ENCODE peak calls at places on chromosomes 12 and 14, in eight cellular contexts. Q, S, M, A, R, I, Z and Y are unnamed samples.

GRCh38 chr14:102462391-102462790 is 47.2 kb downstream of the ANKRD9 start:
- DNase-seq in M (no peak), A (no peak), S (no peak), R (no peak), Z (no peak), I (no peak), Q (no peak), Y (no peak)

GRCh38 chr12:120230326-120230973 is 29.5 kb upstream of the RPLP0 start:
- DNase-seq in R (peak), S (no peak), M (peak), I (no peak), Q (no peak), A (no peak), Z (no peak), Y (peak)

GRCh38 chr12:124508323-124509096 is 58.9 kb downstream of the NCOR2 start:
- DNase-seq in A (no peak), Z (no peak), M (no peak), I (no peak), R (peak), Q (no peak), S (no peak), Y (no peak)

GRCh38 chr12:34406996-34407300 is 384.7 kb downstream of the ALG10 start:
- DNase-seq in R (no peak), Q (no peak), A (peak), I (no peak), M (peak), S (no peak), Z (no peak), Y (peak)

GRCh38 chr14:30874120-30874998 is at the start of gene COCH:
- DNase-seq in S (peak), Q (peak), M (peak), I (peak), R (no peak), Z (no peak), A (peak), Y (no peak)

GRCh38 chr14:59394268-59394667 is 70.9 kb downstream of the GPR135 start:
- DNase-seq in R (no peak), Q (no peak), I (no peak), Z (no peak), S (no peak), A (no peak), M (no peak), Y (no peak)

GRCh38 chr14:38079268-38079667 is 128.4 kb upstream of the SSTR1 start:
- DNase-seq in Z (no peak), A (no peak), I (no peak), R (peak), S (no peak), M (no peak), Q (no peak), Y (peak)

GRCh38 chr14:101072945-101073597 is 169.5 kb upstream of the RTL1 start:
- DNase-seq in M (no peak), A (peak), Z (peak), Q (peak), S (peak), I (no peak), R (peak), Y (peak)

GRCh38 chr14:34113051-34113511 is 162.2 kb upstream of the EGLN3 start:
- DNase-seq in I (no peak), Z (no peak), R (peak), S (no peak), M (no peak), A (no peak), Q (no peak), Y (peak)

GRCh38 chr14:100410056-100410565 is 87.0 kb downstream of the SLC25A47 start:
- DNase-seq in M (no peak), A (no peak), R (no peak), Q (no peak), Z (no peak), I (no peak), S (no peak), Y (no peak)

GRCh38 chr12:13181375-13182070 is 15.0 kb upstream of the EMP1 start:
- DNase-seq in M (no peak), R (no peak), S (no peak), I (no peak), Q (no peak), A (no peak), Z (no peak), Y (no peak)

GRCh38 chr12:43805857-43806736 is at the start of gene TWF1:
- DNase-seq in R (peak), A (peak), M (peak), S (peak), Z (peak), I (peak), Q (peak), Y (peak)

GRCh38 chr12:53586745-53587144 is 39.4 kb downstream of the ATF7 start:
- DNase-seq in M (no peak), Q (no peak), I (no peak), A (no peak), S (no peak), Z (no peak), R (no peak), Y (no peak)

GRCh38 chr12:25135531-25136154 is 59.3 kb downstream of the DNAI7 start:
- DNase-seq in M (no peak), Q (no peak), S (no peak), R (peak), Z (no peak), A (peak), I (no peak), Y (no peak)

GRCh38 chr14:55297611-55298323 is 26.5 kb downstream of the FBXO34 start:
- DNase-seq in S (no peak), A (no peak), Q (no peak), I (no peak), M (peak), R (no peak), Z (peak), Y (no peak)

GRCh38 chr14:20477211-20477876 is 8.1 kb downstream of the PNP start:
- DNase-seq in Z (no peak), A (no peak), I (no peak), M (peak), R (peak), Q (no peak), S (no peak), Y (no peak)

GRCh38 chr12:87687362-87687761 is 341.8 kb downstream of the C12orf50 start:
- DNase-seq in I (no peak), Q (no peak), Z (no peak), S (no peak), M (no peak), A (no peak), R (no peak), Y (no peak)

GRCh38 chr14:103023881-103024473 is 33.4 kb downstream of the CDC42BPB start:
- DNase-seq in R (peak), S (no peak), I (no peak), Q (no peak), Z (no peak), A (peak), M (no peak), Y (peak)

GRCh38 chr14:69263364-69263763 is 3.4 kb downstream of the GALNT16 start:
- DNase-seq in Z (no peak), S (no peak), R (peak), M (no peak), A (no peak), Q (no peak), I (no peak), Y (peak)

GRCh38 chr14:68513838-68514610 is 278.8 kb downstream of the ZFP36L1 start:
- DNase-seq in M (no peak), Z (no peak), S (peak), A (no peak), I (no peak), R (no peak), Q (no peak), Y (no peak)